ENCODE peak calls at places on chromosome 14, in nine cellular contexts. F, M, B, U, G, P, V, N and I are unnamed samples.

GRCh38 chr14:63926641-63927040 is 73.8 kb downstream of the SYNE2 start:
- DNase-seq in F (no peak), M (no peak), B (no peak), U (no peak), G (no peak), P (no peak), V (no peak), N (no peak), I (no peak)

GRCh38 chr14:31582286-31582691 is 21.1 kb downstream of the NUBPL start:
- DNase-seq in F (no peak), M (no peak), B (no peak), U (no peak), G (no peak), P (no peak), V (peak), N (no peak), I (no peak)

GRCh38 chr14:69325646-69326265 is 65.8 kb downstream of the GALNT16 start:
- DNase-seq in F (peak), M (no peak), B (no peak), U (peak), G (peak), P (no peak), V (peak), N (no peak), I (no peak)

GRCh38 chr14:58697927-58698641 is 60.3 kb downstream of the DACT1 start:
- DNase-seq in F (no peak), M (no peak), B (no peak), U (no peak), G (no peak), P (peak), V (no peak), N (no peak), I (peak)

GRCh38 chr14:95507174-95507573 is 9.3 kb downstream of the SYNE3 start:
- DNase-seq in F (peak), M (no peak), B (no peak), U (no peak), G (no peak), P (peak), V (peak), N (no peak), I (peak)

GRCh38 chr14:64247186-64247585 is 47.0 kb downstream of the ESR2 start:
- DNase-seq in F (no peak), M (no peak), B (no peak), U (no peak), G (no peak), P (no peak), V (no peak), N (no peak), I (no peak)

GRCh38 chr14:69716483-69717187 is 50.3 kb upstream of the SRSF5 start:
- DNase-seq in F (no peak), M (no peak), B (peak), U (no peak), G (no peak), P (peak), V (peak), N (no peak), I (peak)

GRCh38 chr14:88863167-88863566 is 38.7 kb downstream of the TTC8 start:
- DNase-seq in F (no peak), M (no peak), B (no peak), U (no peak), G (no peak), P (no peak), V (no peak), N (no peak), I (peak)

GRCh38 chr14:50344116-50344775 is 32.1 kb downstream of the DMAC2L start:
- DNase-seq in F (no peak), M (no peak), B (no peak), U (no peak), G (no peak), P (peak), V (peak), N (no peak), I (peak)

GRCh38 chr14:105484069-105484996 is 2.4 kb upstream of the CRIP1 start:
- DNase-seq in F (peak), M (peak), B (peak), U (no peak), G (no peak), P (no peak), V (peak), N (no peak), I (peak)